ENCODE peak calls at places on chromosomes 2 and 18, in four cellular contexts. W is fibroblast of lung, T is PC-9, O is H9. F is an unnamed sample.

GRCh38 chr18:59814872-59815271 is 84.9 kb upstream of the PMAIP1 start:
- DNase-seq in O (no peak), W (peak; percentile 66), T (no peak), F (no peak)

GRCh38 chr2:4269885-4270284 is 566.5 kb downstream of the DCDC2C start:
- DNase-seq in W (no peak), O (no peak), T (no peak), F (no peak)

GRCh38 chr2:207115715-207116364 is 49.9 kb downstream of the KLF7 start:
- DNase-seq in T (no peak), W (peak; percentile 68), O (no peak), F (no peak)

GRCh38 chr2:184338776-184339175 is 259.6 kb upstream of the ZNF804A start:
- DNase-seq in O (no peak), T (no peak), W (no peak), F (no peak)

GRCh38 chr18:54712315-54712714 is 116.0 kb upstream of the RAB27B start:
- DNase-seq in T (no peak), O (no peak), W (peak; percentile 82), F (no peak)

GRCh38 chr2:240459401-240460242 is 24.2 kb downstream of the GPC1 start:
- DNase-seq in W (no peak), T (no peak), O (no peak), F (no peak)

GRCh38 chr2:35410431-35411061 is 945.0 kb upstream of the CRIM1 start:
- DNase-seq in O (peak; percentile 51), W (peak; percentile 52), T (peak; percentile 16), F (peak; percentile 66)

GRCh38 chr2:183868707-183869106 is 729.6 kb upstream of the ZNF804A start:
- DNase-seq in W (peak; percentile 25), O (no peak), T (no peak), F (no peak)

GRCh38 chr18:35661483-35662146 is 80.1 kb downstream of the GALNT1 start:
- DNase-seq in W (peak; percentile 11), O (no peak), T (no peak), F (peak; percentile 26)

GRCh38 chr2:178008636-178009289 is 63.8 kb downstream of the PDE11A start:
- DNase-seq in W (peak; percentile 3), O (no peak), T (peak; percentile 31), F (no peak)

GRCh38 chr2:192247456-192247855 is 52.7 kb upstream of the TMEFF2 start:
- DNase-seq in W (peak; percentile 12), O (no peak), T (no peak), F (no peak)

GRCh38 chr2:232282486-232282885 is 96.1 kb upstream of the ALPP start:
- DNase-seq in T (no peak), W (no peak), O (no peak), F (no peak)

GRCh38 chr2:168350380-168350779 is 103.0 kb upstream of the STK39 start:
- DNase-seq in W (no peak), T (no peak), O (no peak), F (no peak)
- H3K4me2 ChIP-seq in W (no peak overlapping the region), T (no peak overlapping the region), O (no peak overlapping the region), F (no peak overlapping the region)

GRCh38 chr2:81266106-81266505 is 961.6 kb upstream of the LRRTM1 start:
- DNase-seq in O (peak; percentile 28), T (no peak), W (peak; percentile 4), F (peak; percentile 46)
- TF ChIP-seq CTCF in O (peak; percentile 79), T (peak; percentile 56), W (no peak), F (peak; percentile 47)

GRCh38 chr2:61832183-61832841 is 21.5 kb downstream of the FAM161A start:
- DNase-seq in T (no peak), W (no peak), O (no peak), F (no peak)
- H3K4me2 ChIP-seq in T (no peak overlapping the region), W (no peak overlapping the region), O (no peak overlapping the region), F (no peak overlapping the region)

GRCh38 chr2:20050104-20050711 is 1.2 kb downstream of the LAPTM4A start:
- DNase-seq in O (no peak), W (peak; percentile 85), T (peak; percentile 15), F (peak; percentile 37)

GRCh38 chr2:20049631-20050030 is 1.8 kb downstream of the LAPTM4A start:
- DNase-seq in O (no peak), T (no peak), W (peak; percentile 36), F (no peak)

GRCh38 chr2:20052229-20052871 is 922 bp upstream of the LAPTM4A start:
- DNase-seq in W (no peak), O (no peak), T (no peak), F (no peak)

GRCh38 chr2:20051518-20052228 is at the start of gene LAPTM4A:
- DNase-seq in W (peak; percentile 100), T (peak; percentile 96), O (peak; percentile 99), F (peak; percentile 100)

GRCh38 chr2:20050712-20051517 is 513 bp downstream of the LAPTM4A start:
- DNase-seq in W (peak; percentile 78), O (peak; percentile 57), T (peak; percentile 35), F (peak; percentile 63)
- TF ChIP-seq CTCF in W (peak; percentile 26), O (peak; percentile 20), T (no peak), F (peak; percentile 30)

GRCh38 chr2:216590780-216591179 is 42.4 kb upstream of the IGFBP2 start:
- DNase-seq in O (peak; percentile 50), T (no peak), W (peak; percentile 66), F (no peak)

GRCh38 chr2:216594081-216594480 is 39.1 kb upstream of the IGFBP2 start:
- DNase-seq in W (no peak), O (no peak), T (no peak), F (no peak)

GRCh38 chr2:216588771-216589363 is 44.4 kb upstream of the IGFBP2 start:
- DNase-seq in T (no peak), W (no peak), O (no peak), F (no peak)

GRCh38 chr2:216589779-216590178 is 43.4 kb upstream of the IGFBP2 start:
- DNase-seq in T (no peak), W (no peak), O (no peak), F (no peak)

DNA sequence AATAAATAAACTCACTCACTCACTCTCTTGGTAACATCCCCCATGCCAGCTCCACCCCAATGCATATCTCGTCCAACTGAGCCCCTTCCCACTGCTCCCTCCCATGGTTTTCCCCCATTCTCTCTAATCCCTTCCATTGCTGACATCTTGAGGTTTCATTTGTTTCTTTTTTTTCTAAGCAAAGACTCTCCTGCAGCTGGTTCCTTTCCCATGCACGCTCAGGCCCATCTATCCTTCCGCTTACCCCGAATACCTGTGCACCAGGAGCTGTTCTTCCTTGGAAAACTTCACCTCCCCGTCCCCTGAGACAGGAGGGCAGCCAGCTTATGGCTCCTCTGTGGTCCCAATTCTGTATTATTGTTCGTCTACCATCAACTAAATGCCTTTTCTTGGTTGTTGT is 41.7 kb upstream of the IGFBP2 start:
- DNase-seq in T (no peak), W (no peak), O (no peak), F (no peak)
- H3K4me2 ChIP-seq in T (no peak overlapping the region), W (no peak overlapping the region), O (no peak overlapping the region), F (no peak overlapping the region)

DNA sequence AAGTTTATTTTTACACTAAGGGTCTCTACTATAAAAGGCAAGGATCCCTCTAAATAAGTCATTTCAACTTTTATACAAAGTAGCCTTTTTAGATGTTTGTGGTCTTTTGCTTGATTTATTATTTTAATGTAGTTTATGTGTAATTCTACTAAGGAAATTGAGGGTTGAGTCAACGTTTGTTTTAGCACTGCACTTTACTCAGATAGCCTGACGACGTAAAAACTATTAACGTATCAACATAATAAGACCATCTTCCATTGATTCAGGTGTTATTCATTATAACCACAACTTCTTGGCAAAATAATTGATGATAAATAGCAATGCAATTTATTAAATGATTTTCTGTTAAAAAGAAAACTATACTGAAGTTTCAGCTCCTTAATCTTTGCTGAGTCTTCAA is 1103.6 kb upstream of the ACVR2A start:
- DNase-seq in T (no peak), W (peak; percentile 6), O (no peak), F (no peak)
- TF ChIP-seq CTCF in T (no peak), W (no peak), O (no peak), F (no peak)

GRCh38 chr2:190598621-190599020 is 50.3 kb upstream of the NAB1 start:
- DNase-seq in W (no peak), T (no peak), O (no peak), F (no peak)
- H3K4me2 ChIP-seq in W (no peak overlapping the region), T (no peak overlapping the region), O (no peak overlapping the region), F (no peak overlapping the region)

DNA sequence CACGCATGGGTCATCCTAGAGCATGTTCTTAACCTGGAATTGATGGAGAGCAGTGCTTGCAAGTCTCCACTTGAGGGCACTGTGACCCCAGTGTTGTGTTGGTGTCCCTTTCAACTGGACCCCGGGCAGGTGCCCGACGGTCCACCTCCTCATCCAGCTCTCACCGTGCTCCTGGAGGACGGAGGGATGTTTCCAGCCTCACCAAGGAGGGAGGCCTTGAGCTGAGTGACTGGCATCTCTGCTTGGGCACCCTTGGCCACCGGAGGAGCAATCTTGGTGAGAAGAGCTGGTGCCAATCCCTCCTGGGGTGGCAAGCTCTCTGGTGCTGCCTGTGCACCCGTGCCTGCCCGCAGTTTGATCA is 45.4 kb upstream of the ASB18 start:
- DNase-seq in W (no peak), O (peak; percentile 73), T (peak; percentile 36), F (peak; percentile 14)
- TF ChIP-seq CTCF in W (no peak), O (peak; percentile 92), T (peak; percentile 73), F (peak; percentile 51)

GRCh38 chr2:237867465-237867864 is 8.0 kb downstream of the RAMP1 start:
- DNase-seq in T (peak; percentile 94), W (no peak), O (no peak), F (no peak)
- H3K4me2 ChIP-seq in T (peak overlapping the region; percentile 69), W (no peak overlapping the region), O (no peak overlapping the region), F (no peak overlapping the region)

GRCh38 chr18:26051845-26052244 is 38.6 kb downstream of the SS18 start:
- DNase-seq in O (no peak), W (peak; percentile 27), T (no peak), F (no peak)
- TF ChIP-seq CTCF in O (no peak), W (no peak), T (no peak), F (no peak)

F was measured in MM.1S.